ENCODE peak calls at places on chromosomes 11 and 22, in eight cellular contexts. B is RWPE1; R is fibroblast of lung; S is activated naive CD4-positive, alpha-beta T cell treated with anti-CD3 and anti-CD28 coated beads for 36 hours; C is NCI-H1092; I is A549; A is WERI-Rb-1; M is NCI-H774. F is an unnamed sample.

GRCh38 chr11:569273-569885 is 6.9 kb upstream of the PHRF1 start:
- DNase-seq in M (no peak), B (no peak), S (no peak), A (no peak), R (no peak), C (no peak), I (no peak), F (no peak)

GRCh38 chr11:64378335-64378884 is 19.4 kb downstream of the RPS6KA4 start:
- DNase-seq in C (peak), R (no peak), S (no peak), I (no peak), M (no peak), A (no peak), B (no peak), F (no peak)

GRCh38 chr11:16194566-16194965 is 161.8 kb downstream of the SOX6 start:
- DNase-seq in C (no peak), B (no peak), I (no peak), M (no peak), S (no peak), A (no peak), R (peak), F (no peak)

GRCh38 chr22:39746600-39747262 is 146.8 kb downstream of the ENTHD1 start:
- DNase-seq in C (no peak), A (no peak), S (peak), I (no peak), M (no peak), R (no peak), B (no peak), F (no peak)

GRCh38 chr11:75413864-75414263 is 14.5 kb downstream of the RPS3 start:
- DNase-seq in B (no peak), M (no peak), I (no peak), R (no peak), S (no peak), C (no peak), A (no peak), F (no peak)

GRCh38 chr11:80197155-80197554 is 756.3 kb upstream of the TENM4 start:
- DNase-seq in C (no peak), B (no peak), M (no peak), I (no peak), R (no peak), S (no peak), A (no peak), F (no peak)

GRCh38 chr22:25054943-25055511 is 102.5 kb downstream of the KIAA1671 start:
- DNase-seq in S (peak), R (peak), C (no peak), B (no peak), I (no peak), A (no peak), M (no peak), F (peak)

GRCh38 chr11:121473064-121473777 is 20.5 kb upstream of the SORL1-AS1 start:
- DNase-seq in C (no peak), B (no peak), R (peak), S (no peak), I (no peak), A (no peak), M (no peak), F (no peak)

GRCh38 chr11:55457641-55458040 is 89.9 kb downstream of the OR4A15 start:
- DNase-seq in M (no peak), B (no peak), A (no peak), R (no peak), I (no peak), C (no peak), S (no peak), F (no peak)

GRCh38 chr11:117597083-117597482 is 199.9 kb downstream of the DSCAML1 start:
- DNase-seq in B (peak), M (no peak), S (peak), R (peak), A (no peak), I (peak), C (no peak), F (peak)

GRCh38 chr11:68021167-68021787 is 9.2 kb upstream of the NDUFS8 start:
- DNase-seq in I (no peak), M (no peak), S (no peak), C (no peak), A (peak), B (no peak), R (no peak), F (no peak)

GRCh38 chr22:37816543-37817180 is 6.5 kb upstream of the GALR3 start:
- DNase-seq in R (no peak), C (no peak), S (no peak), I (no peak), A (no peak), B (no peak), M (no peak), F (no peak)

GRCh38 chr22:19959043-19959586 is 17.5 kb upstream of the TXNRD2 start:
- DNase-seq in R (peak), C (no peak), B (no peak), I (no peak), A (peak), M (no peak), S (no peak), F (peak)

GRCh38 chr22:16972311-16972710 is 35.7 kb downstream of the GAB4 start:
- DNase-seq in R (no peak), B (no peak), S (no peak), M (no peak), I (no peak), C (no peak), A (no peak), F (no peak)